ENCODE peak calls at places on chromosome 21, in five cellular contexts. One of them, this sample, is unnamed.
A peak's percentile ranks its signal among the peaks of the same experiment; 100 is the strongest.

GRCh38 chr21:33981341-33982101 is 65.9 kb upstream of the ATP5PO start:
- DNase-seq in GM13977: no peak
- DNase-seq in AG09309: no peak
- DNase-seq in lower leg skin: no peak
- DNase-seq in body of pancreas: no peak
- DNase-seq in this sample: no peak

GRCh38 chr21:14318598-14318997 is 64.3 kb downstream of the HSPA13 start:
- DNase-seq in lower leg skin: no peak
- DNase-seq in GM13977: no peak
- DNase-seq in body of pancreas: no peak
- DNase-seq in AG09309: no peak
- DNase-seq in this sample: no peak

GRCh38 chr21:43712268-43712942 is 6.5 kb upstream of the PDXK start:
- DNase-seq in AG09309: no peak
- DNase-seq in GM13977: no peak
- DNase-seq in body of pancreas: peak; percentile 71
- DNase-seq in lower leg skin: no peak
- DNase-seq in this sample: no peak

GRCh38 chr21:16454371-16454770 is 724.6 kb downstream of the USP25 start:
- DNase-seq in GM13977: no peak
- DNase-seq in body of pancreas: no peak
- DNase-seq in AG09309: no peak
- DNase-seq in lower leg skin: no peak
- DNase-seq in this sample: no peak

GRCh38 chr21:42317341-42317741 is 2.1 kb upstream of the TFF3 start:
- DNase-seq in GM13977: no peak
- DNase-seq in body of pancreas: no peak
- DNase-seq in AG09309: no peak
- DNase-seq in lower leg skin: no peak
- DNase-seq in this sample: no peak

GRCh38 chr21:33644383-33645074 is 2.2 kb downstream of the ITSN1 start:
- DNase-seq in body of pancreas: peak; percentile 28
- DNase-seq in AG09309: peak; percentile 81
- DNase-seq in lower leg skin: no peak
- DNase-seq in GM13977: no peak
- DNase-seq in this sample: no peak

GRCh38 chr21:34345892-34346291 is 17.9 kb upstream of the KCNE2 start:
- DNase-seq in GM13977: no peak
- DNase-seq in body of pancreas: no peak
- DNase-seq in AG09309: no peak
- DNase-seq in lower leg skin: no peak
- DNase-seq in this sample: no peak

GRCh38 chr21:38984982-38985422 is 179.3 kb downstream of the ETS2 start:
- DNase-seq in AG09309: peak; percentile 91
- DNase-seq in GM13977: no peak
- DNase-seq in lower leg skin: no peak
- DNase-seq in body of pancreas: no peak
- DNase-seq in this sample: peak; percentile 84

DNA sequence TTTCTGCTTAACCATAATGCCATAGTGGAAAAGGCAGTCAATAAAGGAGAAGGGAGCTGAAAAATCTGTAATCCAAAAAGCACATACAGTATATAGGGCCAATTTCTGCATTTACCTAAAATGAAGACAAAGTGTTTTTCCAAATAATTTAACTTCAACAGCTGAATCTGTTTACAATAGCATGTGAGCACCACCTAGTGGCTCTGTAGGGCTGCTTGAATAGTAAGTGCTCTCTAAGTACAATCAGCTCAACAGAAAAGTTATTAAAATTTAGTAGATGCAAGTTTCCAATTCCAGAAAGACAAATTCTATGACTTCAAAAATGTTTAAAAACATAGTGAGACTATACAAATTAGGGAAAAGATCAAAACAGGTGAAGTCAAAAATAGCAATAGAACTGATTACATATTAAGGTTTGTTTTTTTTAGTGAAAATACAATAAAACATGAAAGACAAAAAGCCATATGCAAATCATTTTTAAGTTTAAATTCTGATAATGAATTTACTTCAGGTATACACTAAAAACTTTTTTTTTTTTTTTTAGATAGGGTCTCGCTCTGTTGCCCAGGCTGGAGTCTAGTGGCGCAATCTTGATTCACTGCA is 220.0 kb downstream of the SETD4 start:
- DNase-seq in AG09309: peak; percentile 74
- DNase-seq in GM13977: peak; percentile 43
- DNase-seq in lower leg skin: peak; percentile 69
- DNase-seq in body of pancreas: peak; percentile 88
- DNase-seq in this sample: peak; percentile 78
- TF ChIP-seq CTCF in AG09309: peak; percentile 75
- TF ChIP-seq CTCF in GM13977: peak; percentile 73
- TF ChIP-seq CTCF in lower leg skin: no peak
- TF ChIP-seq CTCF in body of pancreas: peak; percentile 88
- TF ChIP-seq CTCF in this sample: peak; percentile 93

DNA sequence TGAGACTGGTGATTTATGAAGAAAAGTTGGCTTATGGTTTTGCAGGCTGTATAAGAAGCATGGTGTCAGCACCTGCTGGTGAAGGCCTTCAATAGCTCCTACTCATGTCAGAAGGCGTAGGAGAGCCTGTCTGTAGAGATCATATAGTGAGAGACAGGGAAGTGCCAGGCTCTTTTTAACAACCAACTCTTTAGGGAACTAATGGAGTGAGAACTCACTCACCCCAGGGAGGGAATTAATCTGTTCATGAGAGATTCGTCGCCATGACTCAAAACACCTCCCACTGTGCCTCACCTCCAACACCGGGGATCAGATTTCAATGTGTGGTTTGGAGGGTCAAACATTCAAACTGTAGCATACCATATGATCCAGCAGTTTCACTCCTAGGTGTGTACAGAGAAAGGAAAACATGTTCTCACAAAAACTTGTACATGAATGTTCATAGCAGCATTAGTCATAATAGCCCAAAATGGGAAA is 72.6 kb downstream of the TTC3 start:
- DNase-seq in GM13977: no peak
- DNase-seq in AG09309: no peak
- DNase-seq in lower leg skin: no peak
- DNase-seq in body of pancreas: no peak
- DNase-seq in this sample: no peak
- TF ChIP-seq CTCF in GM13977: no peak
- TF ChIP-seq CTCF in AG09309: no peak
- TF ChIP-seq CTCF in lower leg skin: no peak
- TF ChIP-seq CTCF in body of pancreas: no peak
- TF ChIP-seq CTCF in this sample: no peak

GRCh38 chr21:28429161-28429560 is 563.5 kb downstream of the LTN1 start:
- DNase-seq in body of pancreas: no peak
- DNase-seq in AG09309: no peak
- DNase-seq in lower leg skin: no peak
- DNase-seq in GM13977: no peak
- DNase-seq in this sample: no peak

GRCh38 chr21:28431022-28431421 is 561.7 kb downstream of the LTN1 start:
- DNase-seq in body of pancreas: no peak
- DNase-seq in AG09309: no peak
- DNase-seq in lower leg skin: no peak
- DNase-seq in GM13977: no peak
- DNase-seq in this sample: no peak

GRCh38 chr21:28426545-28426944 is 566.1 kb downstream of the LTN1 start:
- DNase-seq in GM13977: no peak
- DNase-seq in AG09309: no peak
- DNase-seq in body of pancreas: no peak
- DNase-seq in lower leg skin: no peak
- DNase-seq in this sample: no peak

GRCh38 chr21:28423521-28423920 is 569.2 kb downstream of the LTN1 start:
- DNase-seq in body of pancreas: no peak
- DNase-seq in lower leg skin: no peak
- DNase-seq in AG09309: no peak
- DNase-seq in GM13977: no peak
- DNase-seq in this sample: no peak

DNA sequence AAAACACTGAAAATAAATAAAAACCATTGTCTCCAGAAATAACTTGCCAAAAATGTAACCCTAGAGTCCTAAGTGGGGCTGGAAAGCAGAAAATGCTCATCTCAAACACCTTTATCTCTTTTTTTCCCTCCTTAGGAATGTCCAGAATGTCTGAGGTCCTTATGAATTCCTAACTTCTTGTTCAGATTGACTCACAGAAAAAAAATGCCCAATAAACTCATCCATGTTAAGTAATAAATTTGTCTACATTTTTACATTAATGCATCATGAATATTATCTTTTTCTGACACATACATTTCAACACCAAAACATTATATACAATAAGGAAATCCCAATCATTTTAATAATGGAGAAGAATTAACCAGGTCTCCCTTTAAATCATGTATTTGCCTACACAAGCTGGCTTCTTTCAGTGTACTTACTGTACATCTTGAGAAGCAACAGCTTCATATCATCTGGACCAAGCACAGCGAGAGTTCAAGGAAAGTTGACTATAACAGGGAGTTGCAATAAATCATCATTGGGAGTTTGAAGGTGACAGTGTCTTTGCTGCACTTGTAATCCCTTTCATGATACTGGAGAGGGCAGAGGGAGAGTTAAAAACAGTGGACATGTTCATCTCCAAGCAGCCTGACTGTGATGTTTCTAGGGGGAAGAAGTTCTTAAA is 565.2 kb downstream of the LTN1 start:
- DNase-seq in body of pancreas: no peak
- DNase-seq in GM13977: no peak
- DNase-seq in lower leg skin: no peak
- DNase-seq in AG09309: no peak
- DNase-seq in this sample: no peak
- TF ChIP-seq CTCF in body of pancreas: no peak
- TF ChIP-seq CTCF in GM13977: no peak
- TF ChIP-seq CTCF in lower leg skin: no peak
- TF ChIP-seq CTCF in AG09309: no peak
- TF ChIP-seq CTCF in this sample: no peak

GRCh38 chr21:45866473-45867010 is 115.0 kb upstream of the COL6A1 start:
- DNase-seq in AG09309: no peak
- DNase-seq in body of pancreas: no peak
- DNase-seq in GM13977: no peak
- DNase-seq in lower leg skin: no peak
- DNase-seq in this sample: no peak
- TF ChIP-seq CTCF in AG09309: no peak
- TF ChIP-seq CTCF in body of pancreas: no peak
- TF ChIP-seq CTCF in GM13977: no peak
- TF ChIP-seq CTCF in lower leg skin: no peak
- TF ChIP-seq CTCF in this sample: no peak

DNA sequence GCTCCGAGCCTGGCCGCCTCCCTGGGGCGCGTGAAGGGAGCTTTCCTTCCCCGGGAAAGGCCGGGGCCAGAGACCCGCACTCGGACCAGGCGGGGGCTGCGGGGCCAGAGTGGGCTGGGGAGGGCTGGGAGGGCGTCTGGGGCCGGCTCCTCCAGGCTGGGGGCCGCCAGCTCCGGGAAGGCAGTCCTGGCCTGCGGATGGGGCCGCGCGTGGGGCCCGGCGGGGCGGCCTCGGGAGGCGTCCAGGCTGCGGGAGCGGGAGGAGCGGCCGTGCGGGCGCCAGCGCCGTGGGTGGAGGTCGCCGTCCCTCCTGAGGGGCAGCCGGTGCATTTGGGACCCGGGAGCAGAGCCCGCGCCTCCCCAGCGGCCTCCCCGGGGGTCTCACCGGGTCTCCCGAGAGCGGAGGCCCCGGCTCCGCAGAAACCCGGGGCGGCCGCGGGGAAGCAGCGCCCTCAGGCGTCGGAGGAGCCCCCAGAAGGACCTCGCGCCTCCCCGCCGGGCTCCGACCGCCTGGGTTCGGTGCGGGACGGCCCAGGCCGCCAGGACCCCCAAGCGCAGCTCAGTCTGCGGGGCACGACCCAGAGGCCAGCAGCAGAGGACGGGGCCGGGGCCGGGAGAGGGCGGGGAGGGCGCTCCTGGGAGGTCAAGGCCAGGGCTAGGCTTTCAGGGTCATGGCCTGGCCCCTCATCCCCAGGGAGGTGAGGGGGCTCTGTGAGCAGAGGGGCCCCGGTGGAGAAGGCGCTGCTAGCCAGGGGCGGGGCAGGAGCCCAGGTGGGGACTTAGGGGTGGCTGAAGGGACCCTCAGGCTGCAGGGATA is 7.3 kb upstream of the SLX9 start:
- DNase-seq in GM13977: peak; percentile 88
- DNase-seq in body of pancreas: peak; percentile 33
- DNase-seq in AG09309: no peak
- DNase-seq in lower leg skin: no peak
- DNase-seq in this sample: no peak
- TF ChIP-seq CTCF in GM13977: peak; percentile 85
- TF ChIP-seq CTCF in body of pancreas: peak; percentile 31
- TF ChIP-seq CTCF in AG09309: peak; percentile 55
- TF ChIP-seq CTCF in lower leg skin: no peak
- TF ChIP-seq CTCF in this sample: peak; percentile 39

DNA sequence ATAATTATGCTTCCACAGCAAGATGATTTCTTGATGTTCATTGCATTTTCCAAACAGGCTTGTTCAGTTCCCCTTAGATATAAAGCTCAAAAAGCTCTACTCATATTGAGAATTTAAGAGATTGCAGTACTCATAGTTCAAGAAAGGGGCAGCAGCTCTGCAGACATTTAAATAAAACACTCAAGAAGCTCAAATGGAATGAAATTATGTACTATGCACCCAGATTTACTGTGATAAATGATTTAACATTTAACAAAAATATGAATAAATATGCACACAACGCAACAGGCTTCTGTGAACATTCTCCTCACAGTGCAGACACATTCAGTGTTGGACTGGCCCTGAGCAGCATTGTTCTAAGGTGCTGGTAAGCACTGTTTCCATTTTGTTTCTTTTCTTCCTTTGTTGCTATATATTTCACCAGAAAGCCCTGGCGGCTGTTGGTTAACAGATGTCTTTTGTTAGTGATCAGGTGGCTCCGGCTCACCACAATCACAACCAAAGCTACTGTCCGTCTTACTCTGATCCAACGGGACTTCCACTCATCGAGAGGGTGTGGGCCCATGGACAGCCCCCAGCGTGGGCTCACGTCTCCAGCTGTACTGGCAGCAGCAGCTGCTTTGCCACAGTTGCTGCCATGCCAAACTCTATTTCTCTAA is 1440.3 kb downstream of the NCAM2 start:
- DNase-seq in GM13977: no peak
- DNase-seq in lower leg skin: no peak
- DNase-seq in AG09309: no peak
- DNase-seq in body of pancreas: no peak
- DNase-seq in this sample: no peak
- TF ChIP-seq CTCF in GM13977: no peak
- TF ChIP-seq CTCF in lower leg skin: no peak
- TF ChIP-seq CTCF in AG09309: no peak
- TF ChIP-seq CTCF in body of pancreas: no peak
- TF ChIP-seq CTCF in this sample: no peak

DNA sequence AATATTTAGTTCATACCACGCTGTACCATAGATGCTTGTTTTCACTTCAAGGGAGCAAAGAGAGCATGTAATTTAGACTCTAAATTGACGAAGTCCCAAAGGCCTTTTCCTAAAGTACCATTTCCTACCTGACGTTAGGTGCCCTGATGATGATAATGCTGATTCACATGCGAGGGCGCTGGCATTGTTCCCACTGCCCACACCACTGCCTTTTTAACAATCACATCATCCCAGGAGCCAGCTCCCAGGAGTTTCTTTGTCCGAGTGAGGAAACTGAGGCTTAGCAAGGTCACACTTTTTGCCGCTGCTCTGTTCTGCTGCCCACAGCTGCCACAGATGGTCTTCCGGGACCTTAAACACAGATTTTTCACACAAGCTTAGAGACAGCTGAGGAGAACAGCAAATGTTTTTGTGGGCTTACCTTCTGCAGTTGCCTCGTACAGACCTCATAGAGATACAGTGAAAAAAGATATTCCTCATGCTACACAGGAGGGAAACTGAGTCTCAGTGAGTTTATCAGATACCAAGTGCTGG is 69.4 kb downstream of the EVA1C start:
- DNase-seq in GM13977: no peak
- DNase-seq in body of pancreas: no peak
- DNase-seq in lower leg skin: no peak
- DNase-seq in AG09309: no peak
- DNase-seq in this sample: no peak
- TF ChIP-seq CTCF in GM13977: no peak
- TF ChIP-seq CTCF in body of pancreas: no peak
- TF ChIP-seq CTCF in lower leg skin: no peak
- TF ChIP-seq CTCF in AG09309: no peak
- TF ChIP-seq CTCF in this sample: no peak